ENCODE peak calls at places on chromosome 12, in four cellular contexts. One of them, this sample, is unnamed.

GRCh38 chr12:100688451-100688864 is 106.1 kb upstream of the ANO4 start:
- DNase-seq in colonic mucosa: no peak
- DNase-seq in epithelial cell of esophagus: peak
- DNase-seq in fibroblast of villous mesenchyme: peak
- DNase-seq in this sample: no peak

GRCh38 chr12:48202766-48203165 is 326 bp downstream of the OR10AD1 start:
- DNase-seq in colonic mucosa: no peak
- DNase-seq in epithelial cell of esophagus: no peak
- DNase-seq in fibroblast of villous mesenchyme: no peak
- DNase-seq in this sample: no peak

GRCh38 chr12:19483727-19484126 is 44.4 kb downstream of the AEBP2 start:
- DNase-seq in colonic mucosa: no peak
- DNase-seq in epithelial cell of esophagus: peak
- DNase-seq in fibroblast of villous mesenchyme: no peak
- DNase-seq in this sample: no peak

GRCh38 chr12:27820564-27820963 is 40.5 kb upstream of the MANSC4 start:
- DNase-seq in colonic mucosa: no peak
- DNase-seq in epithelial cell of esophagus: no peak
- DNase-seq in fibroblast of villous mesenchyme: no peak
- DNase-seq in this sample: no peak

GRCh38 chr12:72094490-72094889 is 155.8 kb downstream of the TPH2 start:
- DNase-seq in colonic mucosa: no peak
- DNase-seq in epithelial cell of esophagus: no peak
- DNase-seq in fibroblast of villous mesenchyme: no peak
- DNase-seq in this sample: no peak

GRCh38 chr12:4787965-4788364 is 67.8 kb downstream of the GALNT8 start:
- DNase-seq in colonic mucosa: no peak
- DNase-seq in epithelial cell of esophagus: no peak
- DNase-seq in fibroblast of villous mesenchyme: no peak
- DNase-seq in this sample: no peak

GRCh38 chr12:50603817-50604639 is 99.2 kb downstream of the DIP2B start:
- DNase-seq in colonic mucosa: no peak
- DNase-seq in epithelial cell of esophagus: no peak
- DNase-seq in fibroblast of villous mesenchyme: peak
- DNase-seq in this sample: no peak

GRCh38 chr12:10293570-10294227 is 14.0 kb upstream of the KLRD1 start:
- DNase-seq in colonic mucosa: no peak
- DNase-seq in epithelial cell of esophagus: no peak
- DNase-seq in fibroblast of villous mesenchyme: no peak
- DNase-seq in this sample: no peak

GRCh38 chr12:12839886-12840285 is 26.7 kb downstream of the DDX47 start:
- DNase-seq in colonic mucosa: peak
- DNase-seq in epithelial cell of esophagus: peak
- DNase-seq in fibroblast of villous mesenchyme: peak
- DNase-seq in this sample: peak

GRCh38 chr12:7994731-7995205 is 37.7 kb upstream of the FOXJ2 start:
- DNase-seq in colonic mucosa: no peak
- DNase-seq in epithelial cell of esophagus: peak
- DNase-seq in fibroblast of villous mesenchyme: peak
- DNase-seq in this sample: no peak

GRCh38 chr12:76890407-76891143 is 11.8 kb upstream of the CSRP2 start:
- DNase-seq in colonic mucosa: no peak
- DNase-seq in epithelial cell of esophagus: peak
- DNase-seq in fibroblast of villous mesenchyme: no peak
- DNase-seq in this sample: no peak

GRCh38 chr12:56377310-56377988 is 14.8 kb upstream of the APOF start:
- DNase-seq in colonic mucosa: no peak
- DNase-seq in epithelial cell of esophagus: peak
- DNase-seq in fibroblast of villous mesenchyme: peak
- DNase-seq in this sample: no peak

GRCh38 chr12:30914986-30915591 is 11.5 kb upstream of the TSPAN11 start:
- DNase-seq in colonic mucosa: no peak
- DNase-seq in epithelial cell of esophagus: no peak
- DNase-seq in fibroblast of villous mesenchyme: no peak
- DNase-seq in this sample: no peak

GRCh38 chr12:96457191-96457930 is 32.0 kb upstream of the CFAP54 start:
- DNase-seq in colonic mucosa: no peak
- DNase-seq in epithelial cell of esophagus: peak
- DNase-seq in fibroblast of villous mesenchyme: no peak
- DNase-seq in this sample: no peak

GRCh38 chr12:10307630-10308029 is at the start of gene KLRD1:
- DNase-seq in colonic mucosa: no peak
- DNase-seq in epithelial cell of esophagus: peak
- DNase-seq in fibroblast of villous mesenchyme: peak
- DNase-seq in this sample: no peak

GRCh38 chr12:1574863-1575254 is 19.5 kb downstream of the FBXL14 start:
- DNase-seq in colonic mucosa: no peak
- DNase-seq in epithelial cell of esophagus: no peak
- DNase-seq in fibroblast of villous mesenchyme: no peak
- DNase-seq in this sample: no peak

GRCh38 chr12:7966558-7966957 is 30.6 kb upstream of the SLC2A3 start:
- DNase-seq in colonic mucosa: no peak
- DNase-seq in epithelial cell of esophagus: peak
- DNase-seq in fibroblast of villous mesenchyme: no peak
- DNase-seq in this sample: no peak

GRCh38 chr12:121802843-121803698 is 738 bp upstream of the SETD1B start:
- DNase-seq in colonic mucosa: peak
- DNase-seq in epithelial cell of esophagus: peak
- DNase-seq in fibroblast of villous mesenchyme: peak
- DNase-seq in this sample: peak

GRCh38 chr12:19972325-19973288 is 395.7 kb upstream of the PDE3A start:
- DNase-seq in colonic mucosa: no peak
- DNase-seq in epithelial cell of esophagus: no peak
- DNase-seq in fibroblast of villous mesenchyme: no peak
- DNase-seq in this sample: no peak

GRCh38 chr12:12216349-12217017 is 50.4 kb downstream of the LRP6 start:
- DNase-seq in colonic mucosa: no peak
- DNase-seq in epithelial cell of esophagus: no peak
- DNase-seq in fibroblast of villous mesenchyme: no peak
- DNase-seq in this sample: no peak

GRCh38 chr12:54413284-54414190 is 5.5 kb downstream of the ITGA5 start:
- DNase-seq in colonic mucosa: peak
- DNase-seq in epithelial cell of esophagus: no peak
- DNase-seq in fibroblast of villous mesenchyme: peak
- DNase-seq in this sample: peak

GRCh38 chr12:58847876-58848600 is 72.3 kb downstream of the LRIG3 start:
- DNase-seq in colonic mucosa: no peak
- DNase-seq in epithelial cell of esophagus: peak
- DNase-seq in fibroblast of villous mesenchyme: no peak
- DNase-seq in this sample: no peak

GRCh38 chr12:22287776-22288621 is 46.5 kb downstream of the ST8SIA1 start:
- DNase-seq in colonic mucosa: no peak
- DNase-seq in epithelial cell of esophagus: peak
- DNase-seq in fibroblast of villous mesenchyme: no peak
- DNase-seq in this sample: no peak

GRCh38 chr12:55906056-55906455 is 21.6 kb downstream of the PYM1 start:
- DNase-seq in colonic mucosa: no peak
- DNase-seq in epithelial cell of esophagus: peak
- DNase-seq in fibroblast of villous mesenchyme: no peak
- DNase-seq in this sample: no peak

GRCh38 chr12:106138646-106139421 is at the start of gene NUAK1:
- DNase-seq in colonic mucosa: peak
- DNase-seq in epithelial cell of esophagus: peak
- DNase-seq in fibroblast of villous mesenchyme: peak
- DNase-seq in this sample: peak

GRCh38 chr12:24038211-24038997 is 88.9 kb upstream of the SOX5 start:
- DNase-seq in colonic mucosa: no peak
- DNase-seq in epithelial cell of esophagus: no peak
- DNase-seq in fibroblast of villous mesenchyme: no peak
- DNase-seq in this sample: no peak

GRCh38 chr12:119772431-119772830 is 104.5 kb downstream of the PRKAB1 start:
- DNase-seq in colonic mucosa: no peak
- DNase-seq in epithelial cell of esophagus: peak
- DNase-seq in fibroblast of villous mesenchyme: peak
- DNase-seq in this sample: no peak

GRCh38 chr12:62319058-62319457 is 58.9 kb downstream of the USP15 start:
- DNase-seq in colonic mucosa: no peak
- DNase-seq in epithelial cell of esophagus: no peak
- DNase-seq in fibroblast of villous mesenchyme: no peak
- DNase-seq in this sample: no peak

GRCh38 chr12:105294886-105295479 is 35.5 kb upstream of the C12orf75 start:
- DNase-seq in colonic mucosa: no peak
- DNase-seq in epithelial cell of esophagus: no peak
- DNase-seq in fibroblast of villous mesenchyme: no peak
- DNase-seq in this sample: no peak

GRCh38 chr12:16358896-16359295 is 11.5 kb downstream of the MGST1 start:
- DNase-seq in colonic mucosa: no peak
- DNase-seq in epithelial cell of esophagus: no peak
- DNase-seq in fibroblast of villous mesenchyme: no peak
- DNase-seq in this sample: no peak

GRCh38 chr12:1360812-1361211 is 233.6 kb downstream of the FBXL14 start:
- DNase-seq in colonic mucosa: no peak
- DNase-seq in epithelial cell of esophagus: peak
- DNase-seq in fibroblast of villous mesenchyme: no peak
- DNase-seq in this sample: no peak

GRCh38 chr12:53585726-53586125 is 40.5 kb downstream of the ATF7 start:
- DNase-seq in colonic mucosa: no peak
- DNase-seq in epithelial cell of esophagus: no peak
- DNase-seq in fibroblast of villous mesenchyme: no peak
- DNase-seq in this sample: no peak

GRCh38 chr12:59396519-59396918 is 199.3 kb upstream of the SLC16A7 start:
- DNase-seq in colonic mucosa: peak
- DNase-seq in epithelial cell of esophagus: no peak
- DNase-seq in fibroblast of villous mesenchyme: no peak
- DNase-seq in this sample: peak

GRCh38 chr12:131687346-131688125 is 23.4 kb upstream of the SFSWAP start:
- DNase-seq in colonic mucosa: no peak
- DNase-seq in epithelial cell of esophagus: no peak
- DNase-seq in fibroblast of villous mesenchyme: no peak
- DNase-seq in this sample: no peak

GRCh38 chr12:89064780-89065179 is 287.5 kb downstream of the DUSP6 start:
- DNase-seq in colonic mucosa: no peak
- DNase-seq in epithelial cell of esophagus: peak
- DNase-seq in fibroblast of villous mesenchyme: no peak
- DNase-seq in this sample: no peak

GRCh38 chr12:32126720-32127119 is 20.1 kb downstream of the BICD1 start:
- DNase-seq in colonic mucosa: no peak
- DNase-seq in epithelial cell of esophagus: peak
- DNase-seq in fibroblast of villous mesenchyme: peak
- DNase-seq in this sample: no peak

GRCh38 chr12:55931780-55932545 is 1.0 kb downstream of the DGKA start:
- DNase-seq in colonic mucosa: peak
- DNase-seq in epithelial cell of esophagus: peak
- DNase-seq in fibroblast of villous mesenchyme: peak
- DNase-seq in this sample: peak

GRCh38 chr12:100473716-100474150 is at the start of gene NR1H4:
- DNase-seq in colonic mucosa: no peak
- DNase-seq in epithelial cell of esophagus: no peak
- DNase-seq in fibroblast of villous mesenchyme: peak
- DNase-seq in this sample: no peak

GRCh38 chr12:3170423-3171194 is 93.4 kb downstream of the TSPAN9 start:
- DNase-seq in colonic mucosa: no peak
- DNase-seq in epithelial cell of esophagus: peak
- DNase-seq in fibroblast of villous mesenchyme: peak
- DNase-seq in this sample: no peak
- TF ChIP-seq CTCF in colonic mucosa: no peak
- TF ChIP-seq CTCF in epithelial cell of esophagus: no peak
- TF ChIP-seq CTCF in fibroblast of villous mesenchyme: no peak
- TF ChIP-seq CTCF in this sample: no peak

GRCh38 chr12:116818948-116819832 is 62.1 kb downstream of the HRK start:
- DNase-seq in colonic mucosa: peak
- DNase-seq in epithelial cell of esophagus: peak
- DNase-seq in fibroblast of villous mesenchyme: peak
- DNase-seq in this sample: peak

GRCh38 chr12:116818341-116818856 is 62.8 kb downstream of the HRK start:
- DNase-seq in colonic mucosa: peak
- DNase-seq in epithelial cell of esophagus: no peak
- DNase-seq in fibroblast of villous mesenchyme: peak
- DNase-seq in this sample: peak

GRCh38 chr12:116821291-116821690 is 60.0 kb downstream of the HRK start:
- DNase-seq in colonic mucosa: no peak
- DNase-seq in epithelial cell of esophagus: no peak
- DNase-seq in fibroblast of villous mesenchyme: no peak
- DNase-seq in this sample: no peak

GRCh38 chr12:116820077-116820656 is 61.1 kb downstream of the HRK start:
- DNase-seq in colonic mucosa: no peak
- DNase-seq in epithelial cell of esophagus: no peak
- DNase-seq in fibroblast of villous mesenchyme: no peak
- DNase-seq in this sample: no peak
- H3K4me3 ChIP-seq in colonic mucosa: no peak
- H3K4me3 ChIP-seq in epithelial cell of esophagus: no peak
- H3K4me3 ChIP-seq in fibroblast of villous mesenchyme: no peak
- H3K4me3 ChIP-seq in this sample: no peak

GRCh38 chr12:65699251-65699650 is 125.0 kb upstream of the HMGA2 start:
- DNase-seq in colonic mucosa: no peak
- DNase-seq in epithelial cell of esophagus: peak
- DNase-seq in fibroblast of villous mesenchyme: peak
- DNase-seq in this sample: no peak
- TF ChIP-seq CTCF in colonic mucosa: no peak
- TF ChIP-seq CTCF in epithelial cell of esophagus: peak
- TF ChIP-seq CTCF in fibroblast of villous mesenchyme: peak
- TF ChIP-seq CTCF in this sample: no peak

DNA sequence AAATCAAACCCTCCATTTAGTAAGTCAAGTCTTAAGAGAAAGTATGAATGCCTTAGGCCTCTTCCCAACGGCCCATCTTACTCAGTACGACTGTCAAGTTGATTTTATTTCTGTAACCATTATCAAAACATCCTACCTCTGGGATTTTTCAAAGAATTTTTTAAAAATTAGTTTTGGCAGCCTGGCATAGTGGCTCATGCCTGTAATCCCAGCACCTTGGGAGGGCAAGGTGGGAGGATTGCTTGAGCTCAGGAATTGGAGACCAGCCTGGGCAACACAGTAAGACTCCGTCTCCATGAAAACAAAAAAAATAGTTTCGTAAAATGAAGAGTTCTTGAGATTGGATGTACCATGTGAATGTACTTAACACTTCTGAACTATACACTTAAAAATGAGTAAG is 4.1 kb downstream of the FGD6 start:
- DNase-seq in colonic mucosa: no peak
- DNase-seq in epithelial cell of esophagus: no peak
- DNase-seq in fibroblast of villous mesenchyme: no peak
- DNase-seq in this sample: no peak
- H3K4me3 ChIP-seq in colonic mucosa: no peak
- H3K4me3 ChIP-seq in epithelial cell of esophagus: no peak
- H3K4me3 ChIP-seq in fibroblast of villous mesenchyme: no peak
- H3K4me3 ChIP-seq in this sample: no peak

GRCh38 chr12:15276088-15276698 is 46.1 kb upstream of the PTPRO start:
- DNase-seq in colonic mucosa: peak
- DNase-seq in epithelial cell of esophagus: peak
- DNase-seq in fibroblast of villous mesenchyme: peak
- DNase-seq in this sample: no peak
- TF ChIP-seq CTCF in colonic mucosa: peak
- TF ChIP-seq CTCF in epithelial cell of esophagus: peak
- TF ChIP-seq CTCF in fibroblast of villous mesenchyme: peak
- TF ChIP-seq CTCF in this sample: peak

DNA sequence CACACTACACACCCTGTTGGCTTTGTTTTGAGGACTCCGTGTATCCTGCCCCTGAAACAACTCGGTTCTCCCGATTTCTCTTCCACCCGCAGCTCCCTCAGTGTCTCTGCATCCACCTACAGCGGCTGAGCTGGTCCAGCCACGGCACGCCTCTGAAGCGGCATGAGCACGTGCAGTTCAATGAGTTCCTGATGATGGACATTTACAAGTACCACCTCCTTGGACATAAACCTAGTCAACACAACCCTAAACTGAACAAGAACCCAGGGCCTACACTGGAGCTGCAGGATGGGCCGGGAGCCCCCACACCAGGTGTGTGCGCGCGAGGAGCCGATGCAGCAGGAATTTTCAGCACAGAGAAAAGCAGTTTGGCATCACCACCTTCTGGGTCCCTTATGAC is 10.5 kb downstream of the ALKBH2 start:
- DNase-seq in colonic mucosa: no peak
- DNase-seq in epithelial cell of esophagus: no peak
- DNase-seq in fibroblast of villous mesenchyme: no peak
- DNase-seq in this sample: no peak
- H3K4me3 ChIP-seq in colonic mucosa: no peak
- H3K4me3 ChIP-seq in epithelial cell of esophagus: no peak
- H3K4me3 ChIP-seq in fibroblast of villous mesenchyme: no peak
- H3K4me3 ChIP-seq in this sample: no peak